ENCODE peak calls at places on chromosome 20, in eight cellular contexts. Q is upper lobe of left lung, M is GM13976, T is progenitor cell of endocrine pancreas, B is epithelial cell of esophagus, G is heart right ventricle, L is transverse colon, K is NB4. V is an unnamed sample.

GRCh38 chr20:12623870-12624269 is 384.9 kb upstream of the SPTLC3 start:
- DNase-seq in Q (no peak), M (no peak), T (no peak), B (no peak), G (no peak), L (no peak), K (no peak), V (no peak)

GRCh38 chr20:21154692-21155091 is 28.8 kb downstream of the KIZ start:
- DNase-seq in Q (no peak), M (no peak), T (no peak), B (no peak), G (no peak), L (no peak), K (no peak), V (no peak)

GRCh38 chr20:19847383-19847782 is 89.3 kb downstream of the RIN2 start:
- DNase-seq in Q (no peak), M (no peak), T (no peak), B (no peak), G (no peak), L (no peak), K (no peak), V (no peak)

GRCh38 chr20:8473459-8473858 is 341.4 kb downstream of the PLCB1 start:
- DNase-seq in Q (no peak), M (no peak), T (no peak), B (no peak), G (peak; percentile 4), L (no peak), K (no peak), V (no peak)

GRCh38 chr20:25120462-25120861 is 38.5 kb upstream of the VSX1 start:
- DNase-seq in Q (no peak), M (no peak), T (no peak), B (peak; percentile 20), G (no peak), L (no peak), K (no peak), V (no peak)

GRCh38 chr20:8265588-8265987 is 133.5 kb downstream of the PLCB1 start:
- DNase-seq in Q (no peak), M (no peak), T (no peak), B (no peak), G (no peak), L (no peak), K (no peak), V (no peak)

GRCh38 chr20:49657118-49657901 is 56.4 kb downstream of the B4GALT5 start:
- DNase-seq in Q (no peak), M (no peak), T (no peak), B (no peak), G (no peak), L (no peak), K (peak; percentile 35), V (no peak)

GRCh38 chr20:32945710-32946221 is 58.5 kb downstream of the SUN5 start:
- DNase-seq in Q (no peak), M (peak; percentile 18), T (no peak), B (peak; percentile 41), G (no peak), L (no peak), K (peak; percentile 52), V (peak; percentile 31)

GRCh38 chr20:58624687-58625086 is 26.4 kb upstream of the STX16 start:
- DNase-seq in Q (no peak), M (no peak), T (no peak), B (no peak), G (no peak), L (no peak), K (no peak), V (no peak)

GRCh38 chr20:58625585-58625984 is 25.5 kb upstream of the STX16 start:
- DNase-seq in Q (no peak), M (no peak), T (no peak), B (no peak), G (no peak), L (no peak), K (peak; percentile 34), V (no peak)

GRCh38 chr20:58622671-58623578 is 28.2 kb upstream of the STX16 start:
- DNase-seq in Q (no peak), M (no peak), T (no peak), B (no peak), G (no peak), L (no peak), K (peak; percentile 53), V (no peak)

GRCh38 chr20:58621906-58622548 is 29.1 kb upstream of the STX16 start:
- DNase-seq in Q (no peak), M (no peak), T (no peak), B (no peak), G (no peak), L (no peak), K (peak; percentile 23), V (no peak)

DNA sequence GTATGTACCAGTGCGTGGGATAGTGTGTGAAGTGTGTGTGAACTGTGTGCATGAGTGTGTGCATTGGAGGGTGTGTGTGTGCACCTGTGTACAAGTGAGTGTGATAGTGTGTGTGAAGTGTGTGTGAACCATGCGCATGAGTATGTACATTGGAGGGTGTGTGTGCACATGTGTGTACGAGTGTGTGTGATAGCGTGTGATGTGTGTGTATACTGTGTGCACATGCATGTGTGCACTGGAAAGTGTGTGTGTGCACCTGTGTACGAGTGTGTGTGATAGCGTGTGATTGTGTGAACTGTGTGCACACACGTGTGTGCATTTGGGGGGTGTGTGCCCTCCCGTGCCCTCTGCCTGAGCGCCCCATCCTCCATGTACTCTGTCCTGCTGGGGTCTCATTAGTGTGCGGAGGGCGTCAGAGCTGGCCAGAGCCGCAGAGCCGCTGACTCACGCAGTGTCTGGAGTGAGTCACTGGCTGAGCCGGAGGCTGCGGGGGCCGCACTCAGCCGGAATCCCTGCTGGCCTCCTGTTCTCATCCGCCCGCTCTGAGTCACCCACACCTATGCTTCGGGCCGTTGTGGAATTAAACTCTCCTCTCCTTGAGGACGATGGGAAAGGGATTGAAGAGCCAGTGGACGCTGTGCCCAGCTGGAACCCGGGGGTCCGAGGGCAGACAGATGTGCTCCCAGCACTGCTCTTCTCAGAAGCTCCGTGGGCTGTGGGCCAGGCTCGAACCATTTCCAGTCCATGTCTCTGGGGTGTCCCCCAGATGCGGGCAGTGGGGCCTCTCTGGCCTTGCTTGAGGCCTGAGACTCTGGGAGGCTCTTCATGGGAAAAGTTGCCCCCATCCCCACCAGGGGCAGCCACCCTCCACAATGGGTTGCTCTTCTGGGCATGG is 27.3 kb upstream of the STX16 start:
- DNase-seq in Q (no peak), M (no peak), T (no peak), B (peak; percentile 97), G (peak; percentile 59), L (peak; percentile 33), K (peak; percentile 94), V (no peak)
- TF ChIP-seq CTCF in Q (no peak), M (no peak), T (no peak), B (no peak), G (no peak), L (no peak), K (no peak), V (no peak)

GRCh38 chr20:63440366-63440955 is 32.0 kb downstream of the KCNQ2 start:
- DNase-seq in Q (no peak), M (no peak), T (no peak), B (no peak), G (no peak), L (no peak), K (no peak), V (no peak)

GRCh38 chr20:63439866-63440265 is 32.6 kb downstream of the KCNQ2 start:
- DNase-seq in Q (no peak), M (no peak), T (no peak), B (no peak), G (no peak), L (no peak), K (no peak), V (no peak)

GRCh38 chr20:63443606-63444395 is 28.7 kb downstream of the KCNQ2 start:
- DNase-seq in Q (no peak), M (no peak), T (no peak), B (no peak), G (no peak), L (no peak), K (no peak), V (no peak)

GRCh38 chr20:63441136-63441776 is 31.2 kb downstream of the KCNQ2 start:
- DNase-seq in Q (no peak), M (peak; percentile 81), T (no peak), B (no peak), G (no peak), L (no peak), K (peak; percentile 59), V (no peak)

DNA sequence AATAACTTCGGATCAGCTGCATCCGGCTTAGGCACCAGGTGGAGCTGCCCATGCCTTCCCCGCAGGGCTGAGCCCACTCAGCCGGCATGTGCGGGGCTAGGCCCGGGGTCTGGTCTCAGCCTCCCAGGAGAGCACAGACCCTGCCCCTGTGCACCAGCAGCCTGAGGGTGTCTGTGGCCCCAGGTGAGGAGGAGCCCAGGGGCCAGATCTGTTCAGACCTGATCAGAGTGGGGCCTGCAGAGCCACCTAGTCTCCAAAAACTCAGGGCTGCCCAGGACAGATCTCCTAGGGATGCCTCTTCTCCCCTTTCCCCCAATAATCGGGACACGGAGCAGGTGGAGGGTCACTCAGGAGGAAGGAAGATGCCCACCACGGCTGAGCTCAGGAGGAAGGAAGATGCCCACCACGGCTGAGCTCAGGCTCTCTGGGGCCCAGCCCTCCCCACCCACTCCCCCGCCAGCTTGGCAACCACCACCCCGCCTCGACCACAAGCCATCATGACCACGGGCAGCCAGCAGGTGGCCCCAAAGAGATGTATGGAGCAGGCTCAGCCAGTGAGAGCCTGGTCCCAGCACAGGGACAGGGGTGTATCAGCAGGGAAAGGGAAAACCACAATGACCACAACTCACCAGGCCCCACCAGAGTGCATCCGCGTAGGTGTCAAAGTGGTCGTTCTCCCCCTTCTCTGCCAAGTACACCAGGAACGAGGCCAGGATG is 30.5 kb downstream of the KCNQ2 start:
- DNase-seq in Q (peak; percentile 31), M (peak; percentile 82), T (peak; percentile 44), B (peak; percentile 7), G (peak; percentile 51), L (peak; percentile 51), K (peak; percentile 66), V (peak; percentile 77)
- TF ChIP-seq CTCF in Q (no peak), M (peak; percentile 67), T (peak; percentile 37), B (peak; percentile 17), G (peak; percentile 45), L (peak; percentile 32), K (peak; percentile 36), V (peak; percentile 33)

DNA sequence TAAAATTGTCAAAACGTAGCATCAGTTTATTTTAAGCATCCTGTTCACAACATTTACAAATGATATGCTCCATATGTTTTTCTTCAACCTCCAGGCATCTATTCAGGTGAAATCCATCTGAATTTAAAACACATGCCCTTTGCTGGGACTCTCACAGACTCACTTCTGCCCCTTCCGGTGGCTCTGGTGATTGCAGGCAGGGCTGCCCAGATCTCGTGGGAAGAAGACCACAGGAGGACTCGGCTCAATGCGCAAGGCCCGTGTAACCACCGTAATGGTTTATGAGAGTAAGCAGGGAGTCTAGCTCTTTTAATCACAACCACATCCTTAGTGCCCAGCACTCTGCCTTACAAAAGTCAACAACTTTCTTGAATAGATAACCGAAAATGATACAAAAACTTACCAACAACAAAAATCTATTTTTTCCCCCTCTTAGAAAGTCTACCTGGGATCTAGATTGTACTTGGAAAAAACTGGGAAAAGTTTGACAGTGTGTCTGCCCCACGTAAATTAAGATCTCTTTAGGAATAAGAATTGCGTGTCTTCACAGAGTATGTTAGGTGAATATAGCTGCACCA is 139.1 kb downstream of the KIF16B start:
- DNase-seq in Q (peak; percentile 22), M (peak; percentile 26), T (peak; percentile 13), B (peak; percentile 45), G (peak; percentile 32), L (peak; percentile 44), K (peak; percentile 67), V (peak; percentile 79)
- TF ChIP-seq CTCF in Q (peak; percentile 72), M (peak; percentile 42), T (peak; percentile 58), B (peak; percentile 78), G (peak; percentile 64), L (peak; percentile 59), K (peak; percentile 91), V (peak; percentile 78)

GRCh38 chr20:44887466-44887865 is 2.0 kb downstream of the YWHAB start:
- DNase-seq in Q (no peak), M (no peak), T (no peak), B (no peak), G (no peak), L (no peak), K (no peak), V (no peak)

GRCh38 chr20:44885392-44886275 is at the start of gene YWHAB:
- DNase-seq in Q (peak; percentile 98), M (peak; percentile 98), T (peak; percentile 98), B (peak; percentile 99), G (peak; percentile 99), L (peak; percentile 99), K (peak; percentile 99), V (peak; percentile 99)

GRCh38 chr20:44884907-44885391 is 556 bp upstream of the YWHAB start:
- DNase-seq in Q (no peak), M (no peak), T (no peak), B (no peak), G (no peak), L (no peak), K (no peak), V (no peak)

GRCh38 chr20:44886828-44887227 is 1.3 kb downstream of the YWHAB start:
- DNase-seq in Q (no peak), M (no peak), T (no peak), B (no peak), G (no peak), L (no peak), K (no peak), V (no peak)

DNA sequence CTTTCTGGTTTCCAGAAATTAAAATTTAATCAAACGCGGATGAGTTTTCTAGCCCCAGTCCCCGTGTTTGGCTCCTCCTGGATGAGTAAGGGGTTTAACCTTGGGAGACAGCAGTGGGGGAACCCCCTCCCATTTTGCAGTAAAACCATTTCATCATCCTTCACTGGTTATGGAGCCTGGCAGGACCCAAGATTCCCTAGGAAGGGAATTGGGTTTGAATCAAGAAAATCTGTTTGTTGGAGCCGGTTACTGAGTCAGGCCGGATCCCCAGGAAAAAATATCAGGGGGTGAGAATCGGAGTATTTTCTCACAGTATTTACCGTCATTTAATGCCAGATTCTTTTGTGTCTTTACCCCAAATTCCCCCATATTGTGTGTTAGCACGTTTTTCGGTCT is 769 bp downstream of the YWHAB start:
- DNase-seq in Q (no peak), M (no peak), T (no peak), B (no peak), G (no peak), L (no peak), K (no peak), V (no peak)
- TF ChIP-seq CTCF in Q (peak; percentile 17), M (no peak), T (peak; percentile 3), B (no peak), G (no peak), L (no peak), K (no peak), V (no peak)

V was measured in endothelial cell.